ENCODE peak calls at places on chromosomes 5 and 9, in seven cellular contexts. H, G, A, C, M, I and L are unnamed samples.

GRCh38 chr5:72066658-72067057 is 40.6 kb upstream of the MAP1B start:
- DNase-seq in H (peak), G (no peak), A (peak), C (no peak), M (no peak), I (no peak), L (no peak)

GRCh38 chr5:174323878-174324281 is 278.4 kb downstream of the NSG2 start:
- DNase-seq in H (peak), G (peak), A (peak), C (no peak), M (no peak), I (no peak), L (no peak)

GRCh38 chr5:54829686-54830085 is 155.7 kb downstream of the ESM1 start:
- DNase-seq in H (no peak), G (no peak), A (no peak), C (no peak), M (no peak), I (no peak), L (no peak)

GRCh38 chr9:126650404-126650804 is 36.7 kb downstream of the LMX1B start:
- DNase-seq in H (no peak), G (no peak), A (no peak), C (no peak), M (no peak), I (no peak), L (no peak)

GRCh38 chr5:1971944-1972343 is 89.2 kb upstream of the IRX4 start:
- DNase-seq in H (no peak), G (no peak), A (no peak), C (no peak), M (no peak), I (no peak), L (no peak)

GRCh38 chr5:1268666-1269065 is 26.2 kb downstream of the TERT start:
- DNase-seq in H (no peak), G (no peak), A (no peak), C (no peak), M (no peak), I (no peak), L (no peak)

GRCh38 chr9:126412945-126413344 is 86.3 kb downstream of the MVB12B start:
- DNase-seq in H (no peak), G (no peak), A (no peak), C (no peak), M (no peak), I (no peak), L (no peak)

GRCh38 chr5:134458676-134459403 is 47.2 kb upstream of the CDKN2AIPNL start:
- DNase-seq in H (no peak), G (no peak), A (no peak), C (no peak), M (no peak), I (no peak), L (peak)

GRCh38 chr5:854966-855743 is 4.4 kb upstream of the ZDHHC11 start:
- DNase-seq in H (no peak), G (no peak), A (no peak), C (no peak), M (no peak), I (no peak), L (peak)

GRCh38 chr5:142960309-142960696 is 190.1 kb downstream of the ARHGAP26 start:
- DNase-seq in H (peak), G (no peak), A (peak), C (no peak), M (no peak), I (no peak), L (no peak)

GRCh38 chr5:122907238-122907637 is 61.8 kb downstream of the SNX24 start:
- DNase-seq in H (peak), G (no peak), A (peak), C (no peak), M (no peak), I (no peak), L (no peak)

GRCh38 chr9:35110327-35110758 is 5.3 kb downstream of the ATOSB start:
- DNase-seq in H (peak), G (no peak), A (peak), C (no peak), M (no peak), I (no peak), L (no peak)

DNA sequence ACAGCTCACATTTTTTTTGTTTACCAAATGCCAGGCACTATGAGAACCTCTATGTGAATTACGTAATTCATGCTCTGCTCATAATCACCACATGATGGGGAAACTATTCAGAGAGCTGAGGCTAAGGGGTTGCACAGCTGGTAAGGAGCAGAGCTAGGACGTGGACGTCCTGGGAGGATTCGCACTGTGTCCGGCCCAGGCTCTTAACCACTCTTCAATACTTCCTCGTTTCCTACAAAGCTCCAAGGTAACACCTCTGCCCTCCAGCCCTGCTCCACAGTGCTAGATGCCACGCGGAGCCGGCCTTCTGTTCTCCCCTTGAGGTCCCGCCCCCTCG is 8.7 kb downstream of the PHF19 start:
- DNase-seq in H (no peak), G (no peak), A (peak), C (no peak), M (no peak), I (no peak), L (no peak)
- TF ChIP-seq CTCF in H (no peak), G (no peak), A (no peak), C (peak), M (no peak), I (peak), L (no peak)

GRCh38 chr9:28004900-28005299 is 431.6 kb upstream of the C9orf72 start:
- DNase-seq in H (no peak), G (no peak), A (no peak), C (no peak), M (no peak), I (no peak), L (no peak)

GRCh38 chr9:28005779-28006178 is 432.5 kb upstream of the C9orf72 start:
- DNase-seq in H (no peak), G (no peak), A (no peak), C (no peak), M (no peak), I (no peak), L (no peak)

DNA sequence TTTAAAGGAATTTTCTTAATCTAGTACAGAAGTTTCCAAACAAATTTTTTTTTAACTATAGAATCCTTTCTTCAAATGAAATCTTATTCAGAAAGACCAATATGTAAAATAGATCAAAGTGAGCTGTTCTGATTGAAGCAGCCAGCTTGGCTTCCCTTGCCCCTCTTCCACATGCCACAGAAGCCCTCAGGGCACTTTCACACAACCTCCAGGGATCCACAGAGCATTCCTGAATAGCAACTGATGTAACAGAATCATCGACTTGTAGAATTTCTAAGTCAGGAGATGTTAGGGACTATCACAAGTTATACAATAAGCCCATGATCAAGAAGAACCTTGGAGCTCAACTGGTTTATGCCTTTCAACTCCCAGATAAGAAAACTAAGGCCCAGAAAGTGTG is 427.8 kb upstream of the C9orf72 start:
- DNase-seq in H (no peak), G (no peak), A (no peak), C (no peak), M (no peak), I (no peak), L (no peak)
- TF ChIP-seq CTCF in H (no peak), G (no peak), A (no peak), C (no peak), M (no peak), I (no peak), L (no peak)

GRCh38 chr9:113795811-113796392 is 80.2 kb upstream of the ZNF618 start:
- DNase-seq in H (no peak), G (no peak), A (no peak), C (no peak), M (no peak), I (no peak), L (no peak)
- TF ChIP-seq CTCF in H (no peak), G (no peak), A (no peak), C (no peak), M (no peak), I (no peak), L (no peak)

GRCh38 chr9:969310-969692 is 7.2 kb upstream of the DMRT3 start:
- DNase-seq in H (no peak), G (no peak), A (no peak), C (no peak), M (no peak), I (no peak), L (no peak)
- TF ChIP-seq CTCF in H (no peak), G (no peak), A (no peak), C (no peak), M (no peak), I (no peak), L (no peak)

DNA sequence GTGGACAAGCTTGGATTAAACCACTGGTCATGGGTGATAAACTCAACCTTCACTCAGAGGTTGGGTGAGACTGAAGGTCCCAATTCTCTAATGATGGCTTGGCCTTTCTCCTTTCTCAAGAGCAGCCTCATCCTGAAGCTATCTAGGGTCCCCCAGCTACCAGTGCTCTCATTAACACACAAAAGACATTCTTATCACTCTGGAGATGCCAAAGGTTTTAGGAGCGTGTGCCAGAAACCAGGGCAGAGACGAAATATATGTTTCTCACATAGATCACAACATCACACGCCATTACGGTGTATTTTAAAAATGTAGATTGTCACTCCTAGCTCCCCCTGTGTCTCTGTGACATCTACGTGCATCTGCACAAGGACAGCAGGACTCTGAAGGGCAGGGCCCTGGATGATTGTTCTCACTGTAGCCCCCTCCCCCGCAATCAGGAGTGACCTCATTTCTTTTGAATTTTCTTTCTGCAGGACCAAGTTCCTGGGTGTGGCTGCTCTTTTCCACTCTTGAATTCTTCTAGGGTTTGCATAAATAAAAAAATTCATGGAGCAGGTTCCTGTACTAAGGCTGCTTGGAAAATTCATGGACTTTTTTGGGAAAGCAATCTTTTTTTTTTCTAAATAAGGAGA is 311.3 kb downstream of the GADD45G start:
- DNase-seq in H (peak), G (no peak), A (no peak), C (no peak), M (no peak), I (no peak), L (no peak)
- TF ChIP-seq CTCF in H (no peak), G (no peak), A (no peak), C (no peak), M (no peak), I (no peak), L (no peak)